ENCODE peak calls at places on chromosomes 1 and 21, in four cellular contexts. J is K562, Y is HL-60, F is GM12878. C is an unnamed sample.

GRCh38 chr1:64006276-64007051 is 197.0 kb upstream of the UBE2U start:
- DNase-seq in J (no peak), Y (no peak), F (no peak), C (no peak)

GRCh38 chr1:213417846-213418245 is 366.8 kb downstream of the RPS6KC1 start:
- DNase-seq in J (no peak), Y (no peak), F (no peak), C (no peak)

GRCh38 chr1:38029725-38030511 is 16.7 kb downstream of the POU3F1 start:
- DNase-seq in J (no peak), Y (no peak), F (peak; percentile 75), C (no peak)

GRCh38 chr1:3898994-3899775 is 887 bp downstream of the C1orf174 start:
- DNase-seq in J (no peak), Y (peak; percentile 31), F (no peak), C (no peak)

GRCh38 chr1:162371611-162372010 is 5.0 kb downstream of the SPATA46 start:
- DNase-seq in J (no peak), Y (no peak), F (no peak), C (no peak)

GRCh38 chr1:202710070-202711025 is at the start of gene SYT2:
- DNase-seq in J (peak; percentile 81), Y (no peak), F (no peak), C (no peak)

GRCh38 chr21:16307256-16307655 is 577.5 kb downstream of the USP25 start:
- DNase-seq in J (no peak), Y (no peak), F (no peak), C (no peak)

GRCh38 chr1:185933580-185933979 is 199.4 kb downstream of the HMCN1 start:
- DNase-seq in J (no peak), Y (no peak), F (no peak), C (no peak)

GRCh38 chr1:182111496-182111895 is 50.0 kb upstream of the ZNF648 start:
- DNase-seq in J (no peak), Y (no peak), F (no peak), C (no peak)

GRCh38 chr1:6960291-6960758 is 175.1 kb downstream of the CAMTA1 start:
- DNase-seq in J (no peak), Y (no peak), F (no peak), C (no peak)

GRCh38 chr1:99268021-99268420 is 3.7 kb downstream of the PLPPR4 start:
- DNase-seq in J (no peak), Y (no peak), F (no peak), C (no peak)

GRCh38 chr1:118928739-118929554 is 59.2 kb downstream of the TBX15 start:
- DNase-seq in J (peak; percentile 18), Y (no peak), F (no peak), C (no peak)

GRCh38 chr21:38679531-38679930 is 126.2 kb upstream of the ETS2 start:
- DNase-seq in J (no peak), Y (no peak), F (peak; percentile 9), C (no peak)

GRCh38 chr1:51843948-51844347 is 34.6 kb downstream of the NRDC start:
- DNase-seq in J (no peak), Y (no peak), F (no peak), C (peak; percentile 32)

GRCh38 chr1:224541901-224542610 is 74.1 kb upstream of the CNIH3 start:
- DNase-seq in J (no peak), Y (no peak), F (no peak), C (no peak)

GRCh38 chr1:107220036-107220435 is 79.2 kb downstream of the NTNG1 start:
- DNase-seq in J (no peak), Y (no peak), F (no peak), C (no peak)

GRCh38 chr1:38332649-38333310 is 286.2 kb upstream of the POU3F1 start:
- DNase-seq in J (no peak), Y (no peak), F (no peak), C (no peak)

GRCh38 chr1:228274452-228275153 is 66.8 kb downstream of the OBSCN start:
- DNase-seq in J (no peak), Y (no peak), F (no peak), C (no peak)

GRCh38 chr1:35390600-35391494 is 122.3 kb downstream of the ZMYM4 start:
- DNase-seq in J (peak; percentile 17), Y (peak; percentile 73), F (no peak), C (no peak)

GRCh38 chr1:17674707-17675505 is 80.2 kb upstream of the ACTL8 start:
- DNase-seq in J (no peak), Y (peak; percentile 3), F (no peak), C (no peak)

GRCh38 chr1:110186558-110186957 is 23.6 kb upstream of the KCNC4 start:
- DNase-seq in J (no peak), Y (no peak), F (no peak), C (no peak)

GRCh38 chr1:24393892-24394291 is 19.7 kb downstream of the STPG1 start:
- DNase-seq in J (no peak), Y (no peak), F (no peak), C (no peak)

GRCh38 chr1:210816136-210816535 is 317.8 kb downstream of the KCNH1 start:
- DNase-seq in J (no peak), Y (no peak), F (no peak), C (no peak)

GRCh38 chr1:99685516-99686180 is 39.7 kb downstream of the PALMD start:
- DNase-seq in J (peak; percentile 42), Y (peak; percentile 67), F (peak; percentile 13), C (peak; percentile 10)

GRCh38 chr1:217067642-217068041 is 344.4 kb upstream of the ESRRG start:
- DNase-seq in J (no peak), Y (no peak), F (peak; percentile 3), C (no peak)

GRCh38 chr1:46667782-46668760 is at the start of gene ATPAF1:
- DNase-seq in J (peak; percentile 80), Y (peak; percentile 77), F (peak; percentile 34), C (peak; percentile 79)

GRCh38 chr1:69126761-69127160 is 441.0 kb upstream of the LRRC7 start:
- DNase-seq in J (no peak), Y (no peak), F (no peak), C (no peak)

GRCh38 chr1:57215175-57215574 is 208.7 kb downstream of the DAB1 start:
- DNase-seq in J (no peak), Y (no peak), F (no peak), C (no peak)

GRCh38 chr1:57217905-57218304 is 206.0 kb downstream of the DAB1 start:
- DNase-seq in J (no peak), Y (no peak), F (no peak), C (no peak)

GRCh38 chr1:57222307-57222706 is 201.6 kb downstream of the DAB1 start:
- DNase-seq in J (no peak), Y (no peak), F (no peak), C (no peak)

GRCh38 chr1:57222801-57223200 is 201.1 kb downstream of the DAB1 start:
- DNase-seq in J (no peak), Y (peak; percentile 4), F (no peak), C (no peak)

GRCh38 chr1:57218487-57219079 is 205.3 kb downstream of the DAB1 start:
- DNase-seq in J (peak; percentile 87), Y (no peak), F (no peak), C (no peak)
- TF ChIP-seq SPI1 in J (no peak), Y (no peak), F (no peak), C (no peak)

GRCh38 chr1:244850099-244850852 is 14.1 kb downstream of the HNRNPU start:
- DNase-seq in J (no peak), Y (no peak), F (no peak), C (no peak)
- TF ChIP-seq POLR2AphosphoS5 in J (no peak), Y (peak; percentile 39), F (peak; percentile 60), C (peak; percentile 66)

GRCh38 chr1:117527566-117528102 is 78.2 kb upstream of the TENT5C start:
- DNase-seq in J (no peak), Y (no peak), F (no peak), C (no peak)
- TF ChIP-seq SPI1 in J (no peak), Y (no peak), F (no peak), C (no peak)

GRCh38 chr1:48472747-48473146 is 743 bp upstream of the SPATA6 start:
- DNase-seq in J (no peak), Y (no peak), F (no peak), C (no peak)

GRCh38 chr1:48470506-48470905 is 1.5 kb downstream of the SPATA6 start:
- DNase-seq in J (no peak), Y (no peak), F (no peak), C (no peak)

GRCh38 chr1:48471103-48471502 is 901 bp downstream of the SPATA6 start:
- DNase-seq in J (no peak), Y (no peak), F (no peak), C (no peak)

GRCh38 chr1:48471603-48472576 is at the start of gene SPATA6:
- DNase-seq in J (peak; percentile 98), Y (peak; percentile 83), F (peak; percentile 24), C (peak; percentile 88)

DNA sequence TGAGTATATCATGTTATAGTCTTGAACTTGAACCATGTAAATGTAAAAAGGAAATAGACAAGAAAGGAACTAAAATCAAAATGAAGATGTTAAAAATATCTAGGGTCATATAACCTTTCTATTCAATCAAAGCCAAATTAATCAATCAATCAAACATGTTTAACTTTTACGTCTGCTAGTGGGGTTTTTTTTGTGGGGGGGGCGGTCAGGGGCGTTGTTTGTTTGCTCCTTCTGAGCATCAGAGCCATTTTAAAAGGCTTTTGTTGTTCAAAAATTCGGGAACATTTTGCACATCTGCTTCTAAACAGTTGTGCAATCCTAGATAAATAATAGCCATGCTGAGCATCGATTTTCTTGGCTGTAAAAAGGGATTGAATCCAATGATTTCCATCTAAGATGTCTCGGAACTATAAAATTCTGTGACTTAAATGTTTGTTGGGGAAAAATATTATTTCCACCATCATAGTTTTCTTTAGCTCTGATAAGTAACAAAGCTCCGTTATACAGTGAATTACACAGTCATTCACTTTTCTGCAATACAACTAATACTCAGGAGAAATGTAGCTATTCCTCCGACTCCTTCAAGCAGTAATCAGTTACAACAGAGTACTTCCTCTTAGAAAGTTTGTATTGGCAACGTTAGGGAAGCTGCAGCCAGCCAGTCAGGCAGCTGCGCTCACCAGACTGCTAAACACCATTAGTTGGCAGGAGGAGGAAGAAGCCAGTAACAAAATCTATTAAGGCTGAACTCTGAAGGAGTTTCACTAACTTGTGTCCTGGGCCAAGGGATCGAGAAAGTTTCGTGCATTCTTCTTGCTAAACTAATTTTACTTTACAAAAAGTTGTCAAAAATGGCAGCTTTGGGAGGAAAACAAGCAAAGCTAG is 2.1 kb downstream of the SPATA6 start:
- DNase-seq in J (no peak), Y (peak; percentile 76), F (no peak), C (no peak)
- TF ChIP-seq POLR2AphosphoS5 in J (no peak), Y (no peak), F (no peak), C (no peak)

GRCh38 chr1:94709891-94710581 is 110.1 kb upstream of the SLC44A3 start:
- DNase-seq in J (no peak), Y (no peak), F (no peak), C (no peak)
- TF ChIP-seq SPI1 in J (no peak), Y (no peak), F (no peak), C (no peak)

GRCh38 chr1:153598309-153599172 is 14.4 kb downstream of the S100A16 start:
- DNase-seq in J (no peak), Y (peak; percentile 90), F (peak; percentile 88), C (peak; percentile 69)
- TF ChIP-seq POLR2AphosphoS5 in J (no peak), Y (peak; percentile 70), F (peak; percentile 71), C (no peak)

C was measured in GM12891.